ENCODE peak calls at places on chromosomes 16 and 17, in eight cellular contexts. E is astrocyte, N is heart right ventricle, X is tibial nerve, J is thoracic aorta, H is adrenal gland, U is right lobe of liver, M is body of pancreas. R is an unnamed sample. For H3K4me1, the result is how much of the 10 kb centered on the place peaks cover.

GRCh38 chr17:34235389-34236028 is 19.6 kb upstream of the CCL2 start:
- DNase-seq in J (no peak), X (peak), M (peak), H (peak), E (peak), U (peak), N (peak), R (no peak)

GRCh38 chr16:72609933-72610332 is 438.0 kb upstream of the PMFBP1 start:
- DNase-seq in U (no peak), J (no peak), X (no peak), M (no peak), E (no peak), N (no peak), H (no peak), R (no peak)

GRCh38 chr17:75549246-75550138 is 24.0 kb downstream of the LLGL2 start:
- DNase-seq in J (no peak), X (no peak), H (no peak), E (no peak), U (no peak), M (peak), N (no peak), R (no peak)

GRCh38 chr17:15999974-16000827 is 577 bp downstream of the TTC19 start:
- DNase-seq in H (peak), M (peak), U (no peak), X (no peak), J (no peak), E (peak), N (peak), R (peak)

GRCh38 chr17:79803997-79804855 is 7.3 kb upstream of the CBX8 start:
- DNase-seq in J (no peak), E (no peak), M (no peak), X (no peak), U (no peak), H (no peak), N (no peak), R (no peak)

GRCh38 chr17:11935734-11936406 is 61.4 kb downstream of the ZNF18 start:
- DNase-seq in H (peak), J (no peak), N (no peak), M (peak), U (no peak), X (no peak), E (no peak), R (no peak)

GRCh38 chr16:75032655-75033054 is 33.8 kb downstream of the ZNRF1 start:
- DNase-seq in U (no peak), E (no peak), X (no peak), M (no peak), H (peak), J (no peak), N (no peak), R (no peak)

GRCh38 chr17:42414782-42415409 is 8.2 kb downstream of the CAVIN1 start:
- DNase-seq in N (no peak), M (no peak), H (no peak), E (no peak), J (no peak), U (no peak), X (no peak), R (no peak)

GRCh38 chr17:56694825-56695224 is 101.3 kb downstream of the NOG start:
- DNase-seq in E (peak), N (no peak), J (no peak), U (no peak), M (no peak), H (no peak), X (no peak), R (no peak)

GRCh38 chr16:89711601-89712475 is 8.9 kb downstream of the VPS9D1 start:
- DNase-seq in N (peak), X (no peak), E (no peak), M (peak), H (peak), J (no peak), U (no peak), R (no peak)

GRCh38 chr17:9206160-9206988 is 185.1 kb downstream of the NTN1 start:
- DNase-seq in M (no peak), U (no peak), X (no peak), J (no peak), E (no peak), H (no peak), N (no peak), R (no peak)

GRCh38 chr17:75557075-75557851 is 30.3 kb upstream of the MYO15B start:
- DNase-seq in U (peak), E (peak), M (peak), J (no peak), H (peak), N (no peak), X (no peak), R (no peak)

GRCh38 chr17:30133197-30133596 is 16.6 kb downstream of the NSRP1 start:
- DNase-seq in H (no peak), M (no peak), N (no peak), E (no peak), X (no peak), U (no peak), J (no peak), R (no peak)

GRCh38 chr17:19762515-19762961 is 14.4 kb upstream of the ALDH3A1 start:
- DNase-seq in J (peak), H (peak), N (peak), X (peak), M (peak), U (peak), E (peak), R (no peak)

GRCh38 chr16:68605746-68606145 is 39.4 kb upstream of the CDH3 start:
- DNase-seq in E (peak), X (no peak), M (no peak), N (no peak), U (peak), J (no peak), H (no peak), R (peak)

GRCh38 chr17:74408262-74408661 is 23.6 kb upstream of the GPRC5C start:
- DNase-seq in H (no peak), E (peak), J (no peak), X (no peak), N (no peak), U (no peak), M (peak), R (no peak)

GRCh38 chr16:28212532-28212873 is 738 bp upstream of the XPO6 start:
- DNase-seq in H (peak), N (no peak), E (no peak), J (no peak), M (no peak), U (no peak), X (no peak), R (peak)

GRCh38 chr17:68196394-68197090 is 51.3 kb upstream of the AMZ2 start:
- DNase-seq in J (no peak), H (no peak), E (no peak), M (no peak), X (no peak), U (no peak), N (no peak), R (no peak)

GRCh38 chr17:68198931-68199836 is 48.7 kb upstream of the AMZ2 start:
- DNase-seq in J (no peak), H (no peak), N (no peak), U (no peak), M (peak), E (no peak), X (no peak), R (no peak)

GRCh38 chr17:68197997-68198930 is 49.6 kb upstream of the AMZ2 start:
- DNase-seq in M (no peak), J (no peak), H (no peak), U (no peak), E (no peak), X (no peak), N (no peak), R (no peak)

GRCh38 chr17:68197091-68197996 is 50.5 kb upstream of the AMZ2 start:
- DNase-seq in E (no peak), J (no peak), H (no peak), M (no peak), X (no peak), U (no peak), N (no peak), R (no peak)

DNA sequence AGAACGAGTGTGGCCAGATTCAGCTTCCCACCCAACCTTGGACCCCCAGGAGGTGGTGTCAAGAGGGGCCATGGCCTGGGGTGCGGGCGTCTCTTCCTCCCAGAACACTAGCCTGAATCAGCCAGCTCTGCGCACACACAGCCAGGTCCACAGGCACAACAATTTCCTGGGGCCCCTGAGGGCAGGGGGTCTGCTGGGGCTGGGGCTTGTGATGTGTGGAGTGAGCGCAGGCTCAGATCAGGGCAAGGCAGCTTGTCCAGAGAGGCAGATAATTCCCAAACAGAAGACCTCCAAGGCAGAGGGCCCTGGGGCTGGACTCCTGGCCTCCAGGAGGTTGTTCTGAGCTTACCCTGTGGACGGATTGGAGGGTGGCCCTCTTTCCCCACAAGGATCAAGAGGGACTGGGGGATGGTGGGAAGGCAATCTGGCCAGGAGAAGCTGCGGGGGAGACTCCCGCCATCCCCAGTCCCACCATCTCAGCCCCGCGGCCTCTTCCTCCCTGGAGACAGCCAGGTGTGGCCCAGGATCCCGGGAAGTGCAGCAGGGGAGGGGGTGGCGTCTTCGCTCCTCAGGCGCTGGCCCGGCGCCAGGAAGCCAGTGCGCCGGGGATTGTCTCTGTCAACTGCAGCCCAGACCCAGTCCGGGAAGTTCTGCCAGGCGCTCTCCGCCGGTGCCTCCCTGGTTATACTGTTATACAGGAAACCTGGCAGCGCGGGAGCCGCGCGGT is 52.0 kb upstream of the AMZ2 start:
- DNase-seq in E (no peak), J (no peak), X (no peak), H (no peak), M (no peak), N (peak), U (no peak), R (peak)
- H3K4me1 ChIP-seq in E (under half), J (under half), X (half or more), H (under half), M (half or more), N (half or more), U (under half), R (under half)

GRCh38 chr16:57617604-57618111 is 10.8 kb upstream of the ADGRG1 start:
- DNase-seq in H (peak), X (no peak), J (no peak), N (no peak), U (no peak), M (peak), E (no peak), R (no peak)

GRCh38 chr16:57616241-57616640 is 12.2 kb upstream of the ADGRG1 start:
- DNase-seq in X (no peak), M (no peak), E (no peak), U (no peak), J (no peak), N (no peak), H (peak), R (no peak)

GRCh38 chr16:57614546-57615343 is 13.7 kb upstream of the ADGRG1 start:
- DNase-seq in H (peak), N (no peak), X (no peak), M (no peak), J (no peak), E (no peak), U (no peak), R (no peak)

GRCh38 chr16:57616871-57617270 is 11.6 kb upstream of the ADGRG1 start:
- DNase-seq in J (no peak), H (peak), N (no peak), U (no peak), X (no peak), E (no peak), M (no peak), R (no peak)

DNA sequence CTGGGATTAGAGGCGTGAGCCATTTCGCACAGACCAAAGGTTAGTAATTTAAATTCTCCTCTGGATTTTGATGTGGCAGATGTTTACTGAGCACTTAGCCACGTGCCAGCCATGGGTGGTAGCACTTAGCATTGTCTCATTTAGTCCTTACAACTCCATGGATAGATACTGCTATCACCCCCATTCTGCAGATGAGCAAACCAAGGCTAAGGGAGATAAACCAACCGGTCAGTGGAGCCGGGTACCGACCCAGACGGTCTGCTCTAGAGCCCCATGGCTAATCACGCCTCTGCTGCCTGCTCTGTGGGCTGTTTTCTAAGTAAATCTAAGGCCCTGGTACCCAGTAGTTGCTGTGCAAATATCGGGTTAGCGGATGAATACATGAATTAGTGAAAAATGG is 12.6 kb upstream of the ADGRG1 start:
- DNase-seq in U (no peak), J (no peak), X (no peak), H (peak), E (no peak), N (no peak), M (no peak), R (no peak)
- H3K4me1 ChIP-seq in U (under half), J (under half), X (under half), H (under half), E (under half), N (under half), M (half or more), R (under half)

DNA sequence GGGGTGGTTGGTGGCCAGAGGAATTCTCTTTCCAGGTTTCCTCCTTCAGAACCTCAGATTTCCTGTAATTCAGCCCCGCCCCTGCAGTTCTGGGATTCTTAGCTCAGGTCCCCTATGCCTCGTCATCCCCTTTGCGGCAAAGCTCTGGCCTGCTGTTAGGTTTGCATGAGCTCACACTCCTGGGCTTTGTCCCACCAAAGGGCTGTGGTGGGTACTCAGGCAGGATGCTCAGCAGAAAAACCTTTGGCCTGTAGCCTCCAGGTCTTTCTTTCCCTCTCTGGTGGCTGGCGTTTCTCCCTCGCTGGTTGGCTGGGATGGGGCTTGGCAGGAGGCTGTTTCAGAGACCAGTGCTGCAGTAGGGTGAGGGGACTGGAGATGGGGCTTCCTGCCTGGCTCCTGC is 9.6 kb upstream of the PLEKHG4 start:
- DNase-seq in U (no peak), H (no peak), M (no peak), N (no peak), X (no peak), J (no peak), E (peak), R (no peak)
- H3K4me1 ChIP-seq in U (under half), H (under half), M (under half), N (under half), X (under half), J (under half), E (under half), R (under half)

GRCh38 chr17:82295472-82295814 is 21.9 kb upstream of the CSNK1D start:
- DNase-seq in U (no peak), J (no peak), E (no peak), N (no peak), M (no peak), H (no peak), X (no peak), R (no peak)

GRCh38 chr17:82298538-82299421 is 18.6 kb downstream of the CD7 start:
- DNase-seq in H (peak), E (no peak), M (no peak), N (no peak), X (no peak), U (peak), J (no peak), R (no peak)

GRCh38 chr17:82296511-82297279 is 20.7 kb downstream of the CD7 start:
- DNase-seq in U (no peak), M (no peak), E (no peak), H (no peak), J (no peak), N (no peak), X (no peak), R (no peak)

GRCh38 chr17:82297804-82298537 is 19.4 kb downstream of the CD7 start:
- DNase-seq in J (peak), U (peak), X (peak), M (peak), E (peak), H (peak), N (peak), R (peak)

DNA sequence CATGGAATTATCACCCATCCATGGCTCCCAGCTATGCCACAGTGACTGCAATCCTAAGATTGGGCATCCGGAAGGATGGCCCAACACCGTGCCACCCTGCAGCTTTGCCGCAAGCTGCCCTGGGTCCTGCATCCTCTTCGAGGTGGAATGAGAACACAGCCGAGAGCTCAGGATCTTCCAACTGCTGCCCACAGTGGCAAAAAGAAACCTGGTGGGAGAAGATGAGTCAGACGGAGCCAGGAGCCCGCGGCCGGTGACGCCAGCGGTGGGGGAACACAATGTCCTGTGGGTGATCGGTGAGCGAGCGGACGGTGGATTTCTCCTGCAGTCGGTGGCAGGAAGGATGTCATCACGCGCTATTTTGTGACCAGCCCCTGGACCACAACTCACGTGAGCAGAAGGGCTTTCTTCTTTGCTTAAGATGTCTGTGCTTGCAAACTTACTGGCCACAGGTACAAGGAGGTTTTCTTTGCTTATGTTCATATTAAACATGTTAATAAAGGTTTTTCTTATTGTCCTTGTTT is 20.1 kb downstream of the CD7 start:
- DNase-seq in E (peak), U (peak), J (peak), X (peak), M (peak), N (peak), H (peak), R (no peak)
- H3K4me1 ChIP-seq in E (under half), U (under half), J (under half), X (half or more), M (half or more), N (under half), H (under half), R (under half)

GRCh38 chr17:4525691-4526397 is 27.2 kb downstream of the SPNS2 start:
- DNase-seq in E (no peak), H (no peak), N (no peak), M (no peak), X (no peak), J (no peak), U (no peak), R (no peak)

GRCh38 chr17:4520060-4520880 is 21.6 kb downstream of the SPNS2 start:
- DNase-seq in U (no peak), H (no peak), X (no peak), J (no peak), M (no peak), E (no peak), N (no peak), R (no peak)

GRCh38 chr17:4520881-4521600 is 22.4 kb downstream of the SPNS2 start:
- DNase-seq in E (no peak), M (peak), H (no peak), X (no peak), N (no peak), J (no peak), U (no peak), R (peak)

GRCh38 chr17:4523946-4524345 is 25.3 kb downstream of the SPNS2 start:
- DNase-seq in H (no peak), U (no peak), J (no peak), N (no peak), M (no peak), E (no peak), X (no peak), R (no peak)

DNA sequence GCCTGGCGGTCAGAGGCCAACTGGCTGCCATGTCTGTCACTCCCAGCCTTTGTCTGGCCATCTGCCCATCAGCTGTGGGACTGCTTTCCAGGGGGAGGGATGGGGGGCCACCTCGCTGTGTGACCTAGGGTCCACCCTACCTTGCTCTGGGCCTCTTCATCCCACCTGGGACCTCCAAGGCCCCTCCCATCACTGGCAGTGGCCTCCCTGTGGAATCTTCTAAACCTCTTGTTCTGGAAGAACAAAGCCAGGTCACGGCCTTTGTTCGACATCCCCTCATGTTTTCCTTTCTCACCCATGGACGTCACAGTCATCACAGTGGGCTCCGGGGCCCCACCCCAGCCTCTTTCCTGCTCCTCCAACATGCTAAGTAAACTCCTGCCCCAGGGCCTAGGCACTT is 24.0 kb downstream of the SPNS2 start:
- DNase-seq in U (no peak), N (no peak), X (no peak), M (no peak), J (no peak), E (no peak), H (no peak), R (no peak)
- H3K4me1 ChIP-seq in U (under half), N (half or more), X (under half), M (under half), J (under half), E (under half), H (under half), R (under half)

GRCh38 chr16:53506254-53506653 is 3.2 kb upstream of the AKTIP start:
- DNase-seq in E (no peak), X (no peak), H (no peak), U (no peak), N (no peak), M (no peak), J (no peak), R (no peak)

GRCh38 chr16:53504665-53505064 is 1.7 kb upstream of the AKTIP start:
- DNase-seq in H (no peak), X (no peak), N (no peak), E (peak), U (no peak), J (no peak), M (no peak), R (no peak)

GRCh38 chr16:53510704-53511070 is 7.7 kb upstream of the AKTIP start:
- DNase-seq in E (no peak), H (no peak), M (no peak), J (no peak), U (peak), N (no peak), X (no peak), R (no peak)

GRCh38 chr16:53509906-53510703 is 7.1 kb upstream of the AKTIP start:
- DNase-seq in H (peak), E (peak), M (peak), J (peak), X (peak), N (peak), U (peak), R (no peak)

GRCh38 chr16:53507464-53508180 is 4.6 kb upstream of the AKTIP start:
- DNase-seq in E (no peak), X (no peak), U (no peak), M (no peak), N (no peak), J (no peak), H (no peak), R (no peak)
- H3K4me1 ChIP-seq in E (under half), X (under half), U (under half), M (under half), N (under half), J (under half), H (under half), R (under half)

GRCh38 chr16:85927938-85928337 is 29.0 kb downstream of the IRF8 start:
- DNase-seq in J (no peak), N (no peak), M (no peak), U (no peak), H (no peak), E (no peak), X (no peak), R (no peak)

GRCh38 chr16:85931596-85932402 is 32.8 kb downstream of the IRF8 start:
- DNase-seq in U (no peak), N (no peak), H (no peak), X (no peak), M (no peak), E (no peak), J (no peak), R (no peak)

GRCh38 chr16:85928411-85928820 is 29.5 kb downstream of the IRF8 start:
- DNase-seq in X (peak), M (peak), N (no peak), U (no peak), J (no peak), H (peak), E (no peak), R (no peak)

GRCh38 chr16:85929259-85929704 is 30.3 kb downstream of the IRF8 start:
- DNase-seq in M (no peak), H (no peak), X (no peak), E (no peak), J (no peak), U (peak), N (no peak), R (no peak)

GRCh38 chr16:85930321-85930720 is 31.4 kb downstream of the IRF8 start:
- DNase-seq in X (no peak), E (no peak), M (no peak), H (no peak), N (no peak), U (no peak), J (no peak), R (no peak)
- H3K4me1 ChIP-seq in X (under half), E (under half), M (under half), H (under half), N (under half), U (under half), J (under half), R (under half)

R was measured in foreskin keratinocyte.